ENCODE peak calls at places on chromosomes 16 and 17, in five cellular contexts. Z, G, F, X and M are unnamed samples.

GRCh38 chr16:85270365-85270764 is 158.1 kb upstream of the CIBAR2 start:
- DNase-seq in Z (no peak), G (no peak), F (no peak), X (no peak), M (no peak)

GRCh38 chr16:22117666-22118065 is 25.3 kb downstream of the VWA3A start:
- DNase-seq in Z (no peak), G (no peak), F (no peak), X (no peak), M (no peak)

GRCh38 chr16:88413631-88414030 is 30.9 kb downstream of the ZNF469 start:
- DNase-seq in Z (no peak), G (no peak), F (no peak), X (no peak), M (no peak)

GRCh38 chr16:84700518-84701277 is 898 bp downstream of the USP10 start:
- DNase-seq in Z (no peak), G (peak; percentile 48), F (no peak), X (peak; percentile 30), M (no peak)

GRCh38 chr17:2684549-2684948 is 27.0 kb downstream of the CLUH start:
- DNase-seq in Z (no peak), G (no peak), F (no peak), X (no peak), M (no peak)

GRCh38 chr17:7060165-7060890 is 16.4 kb upstream of the SLC16A11 start:
- DNase-seq in Z (no peak), G (no peak), F (peak; percentile 8), X (no peak), M (no peak)

GRCh38 chr16:64096671-64097070 is 1025.2 kb downstream of the CDH11 start:
- DNase-seq in Z (no peak), G (no peak), F (no peak), X (no peak), M (no peak)

GRCh38 chr17:47820023-47820789 is 1.4 kb downstream of the OSBPL7 start:
- DNase-seq in Z (no peak), G (no peak), F (no peak), X (no peak), M (no peak)

GRCh38 chr17:57589151-57590034 is 155.7 kb downstream of the CCDC182 start:
- DNase-seq in Z (no peak), G (no peak), F (no peak), X (no peak), M (no peak)